ENCODE peak calls at places on chromosome 1, in four cellular contexts. I is HepG2, N is H1, T is GM12878. H is an unnamed sample.

GRCh38 chr1:8382608-8383525 is 65.0 kb downstream of the SLC45A1 start:
- DNase-seq in I (no peak), T (no peak), N (no peak), H (no peak)

GRCh38 chr1:1117469-1117831 is 1.6 kb upstream of the C1orf159 start:
- DNase-seq in I (no peak), N (no peak), T (no peak), H (peak)

GRCh38 chr1:84360303-84360702 is 38.0 kb upstream of the DNASE2B start:
- DNase-seq in I (no peak), N (no peak), T (no peak), H (no peak)

GRCh38 chr1:11571906-11572616 is 82.2 kb downstream of the FBXO2 start:
- DNase-seq in T (no peak), I (peak), N (peak), H (no peak)

GRCh38 chr1:228974296-228974695 is 239.0 kb downstream of the RHOU start:
- DNase-seq in T (no peak), N (no peak), I (no peak), H (no peak)

GRCh38 chr1:151134396-151134795 is 12.0 kb downstream of the SEMA6C start:
- DNase-seq in N (no peak), T (no peak), I (no peak), H (no peak)

GRCh38 chr1:47529520-47530098 is 91.8 kb downstream of the FOXD2 start:
- DNase-seq in I (no peak), N (no peak), T (no peak), H (no peak)

GRCh38 chr1:97427371-97427770 is 493.5 kb downstream of the DPYD start:
- DNase-seq in I (no peak), T (peak), N (no peak), H (no peak)

GRCh38 chr1:93845554-93846150 is 33.4 kb downstream of the DNTTIP2 start:
- DNase-seq in I (peak), T (no peak), N (no peak), H (no peak)

GRCh38 chr1:36836916-36837315 is 197.4 kb downstream of the GRIK3 start:
- DNase-seq in I (no peak), T (no peak), N (no peak), H (no peak)

GRCh38 chr1:51253691-51254090 is 17.6 kb downstream of the RNF11 start:
- DNase-seq in I (no peak), T (no peak), N (no peak), H (no peak)

GRCh38 chr1:173042806-173043205 is 7.9 kb downstream of the TNFSF18 start:
- DNase-seq in N (no peak), I (no peak), T (no peak), H (no peak)

GRCh38 chr1:93907718-93908117 is 1.5 kb downstream of the GCLM start:
- DNase-seq in N (no peak), I (peak), T (no peak), H (peak)

GRCh38 chr1:26535201-26535600 is 5.6 kb downstream of the RPS6KA1 start:
- DNase-seq in N (no peak), T (no peak), I (no peak), H (no peak)

GRCh38 chr1:42231253-42231652 is 66.7 kb upstream of the GUCA2A start:
- DNase-seq in T (no peak), I (no peak), N (no peak), H (no peak)

GRCh38 chr1:153649867-153650235 is 8.7 kb upstream of the SNAPIN start:
- DNase-seq in N (no peak), I (no peak), T (no peak), H (no peak)

GRCh38 chr1:199522936-199523335 is 504.6 kb upstream of the NR5A2 start:
- DNase-seq in T (no peak), N (no peak), I (no peak), H (no peak)

GRCh38 chr1:114892194-114892918 is 37.7 kb downstream of the SYCP1 start:
- DNase-seq in N (peak), I (no peak), T (no peak), H (no peak)

GRCh38 chr1:241551759-241552638 is 19.8 kb downstream of the KMO start:
- DNase-seq in I (no peak), T (peak), N (no peak), H (no peak)

GRCh38 chr1:110230381-110231199 is 20.5 kb downstream of the KCNC4 start:
- DNase-seq in I (no peak), N (no peak), T (no peak), H (peak)

GRCh38 chr1:72015006-72015405 is 267.3 kb downstream of the NEGR1 start:
- DNase-seq in I (no peak), N (no peak), T (no peak), H (no peak)

GRCh38 chr1:226649780-226650179 is 89.3 kb downstream of the ITPKB start:
- DNase-seq in T (no peak), N (no peak), I (no peak), H (no peak)

GRCh38 chr1:118266436-118266835 is 81.4 kb upstream of the SPAG17 start:
- DNase-seq in N (no peak), T (no peak), I (no peak), H (no peak)

GRCh38 chr1:228836427-228836826 is 101.1 kb downstream of the RHOU start:
- DNase-seq in T (no peak), I (peak), N (no peak), H (no peak)

GRCh38 chr1:181396171-181396670 is 87.1 kb upstream of the CACNA1E start:
- DNase-seq in I (no peak), N (no peak), T (no peak), H (no peak)

GRCh38 chr1:224727851-224728250 is 111.7 kb downstream of the CNIH3 start:
- DNase-seq in T (no peak), I (no peak), N (no peak), H (no peak)

GRCh38 chr1:3067671-3068399 is 1.2 kb upstream of the PRDM16 start:
- DNase-seq in N (no peak), T (no peak), I (no peak), H (no peak)

GRCh38 chr1:181674617-181675016 is 191.3 kb downstream of the CACNA1E start:
- DNase-seq in I (no peak), N (no peak), T (no peak), H (no peak)

GRCh38 chr1:31621872-31622730 is 4.6 kb downstream of the HCRTR1 start:
- DNase-seq in N (no peak), I (no peak), T (no peak), H (no peak)

GRCh38 chr1:231708394-231708793 is 81.8 kb downstream of the DISC1 start:
- DNase-seq in T (no peak), I (no peak), N (no peak), H (no peak)

GRCh38 chr1:212860713-212861581 is 2.9 kb downstream of the FLVCR1 start:
- DNase-seq in T (no peak), I (no peak), N (no peak), H (no peak)

GRCh38 chr1:165907256-165907857 is 79.9 kb downstream of the UCK2 start:
- DNase-seq in N (no peak), T (no peak), I (no peak), H (no peak)

GRCh38 chr1:15029786-15030185 is 123.8 kb upstream of the TMEM51 start:
- DNase-seq in T (no peak), N (no peak), I (no peak), H (no peak)
- TF ChIP-seq TCF12 in T (no peak), N (no peak), I (no peak), H (no peak)

GRCh38 chr1:14294860-14295259 is 303.6 kb upstream of the KAZN start:
- DNase-seq in N (no peak), T (no peak), I (no peak), H (no peak)

GRCh38 chr1:14298806-14299205 is 299.7 kb upstream of the KAZN start:
- DNase-seq in N (no peak), I (no peak), T (no peak), H (no peak)

GRCh38 chr1:14297356-14297755 is 301.1 kb upstream of the KAZN start:
- DNase-seq in T (no peak), I (no peak), N (no peak), H (no peak)

GRCh38 chr1:14294006-14294405 is 304.5 kb upstream of the KAZN start:
- DNase-seq in T (no peak), I (no peak), N (no peak), H (no peak)

GRCh38 chr1:14296795-14297194 is 301.7 kb upstream of the KAZN start:
- DNase-seq in N (no peak), T (no peak), I (no peak), H (no peak)
- TF ChIP-seq TCF12 in N (no peak), T (no peak), I (no peak), H (no peak)

DNA sequence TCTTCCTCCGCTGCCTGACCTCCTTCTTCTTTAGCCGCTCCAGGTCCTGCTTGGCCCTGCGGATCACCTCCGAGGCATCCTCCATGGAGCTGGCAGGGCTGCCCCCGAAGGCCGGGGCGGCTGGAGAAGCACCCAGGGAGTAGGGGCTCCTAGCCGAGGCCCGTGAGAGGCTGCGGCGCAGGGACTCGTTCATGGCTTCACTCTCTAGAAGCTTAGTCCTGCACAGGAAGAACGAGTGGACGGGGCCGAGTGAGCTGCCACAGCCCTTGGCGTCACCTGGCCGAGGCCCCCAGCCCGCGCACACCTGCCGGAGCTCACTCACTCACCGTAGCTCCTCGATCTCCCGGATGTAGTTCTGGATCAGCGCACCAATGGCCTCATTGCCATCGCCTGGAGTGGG is 23.1 kb downstream of the KIF21B start:
- DNase-seq in T (no peak), N (no peak), I (no peak), H (no peak)
- TF ChIP-seq TCF12 in T (no peak), N (no peak), I (no peak), H (no peak)

DNA sequence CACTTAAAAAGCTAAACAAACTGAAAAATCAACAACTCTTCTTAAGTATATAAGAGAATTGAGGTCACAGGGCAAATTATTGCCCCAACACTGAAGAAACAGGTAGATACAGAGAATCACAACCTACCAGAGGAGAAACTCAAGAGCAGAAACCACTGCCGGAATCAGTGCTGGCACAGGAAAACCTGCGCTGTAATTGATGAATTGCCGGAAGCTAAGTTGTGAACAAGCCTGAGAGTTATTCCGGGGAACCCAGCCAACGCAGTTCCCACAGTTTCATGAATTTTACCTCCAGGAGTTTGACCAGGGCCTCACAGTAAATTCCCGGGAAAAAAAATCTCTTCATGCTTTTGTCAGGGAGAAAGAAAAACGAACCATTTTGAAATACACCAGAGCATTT is 657.1 kb upstream of the BRINP3 start:
- DNase-seq in T (no peak), I (no peak), N (no peak), H (no peak)
- TF ChIP-seq TCF12 in T (no peak), I (no peak), N (no peak), H (no peak)

GRCh38 chr1:179976970-179977651 is 22.5 kb downstream of the CEP350 start:
- DNase-seq in N (no peak), I (no peak), T (no peak), H (peak)

GRCh38 chr1:179971563-179972496 is 17.2 kb downstream of the CEP350 start:
- DNase-seq in I (no peak), T (no peak), N (no peak), H (no peak)

GRCh38 chr1:179969962-179970361 is 15.4 kb downstream of the CEP350 start:
- DNase-seq in T (no peak), N (no peak), I (no peak), H (no peak)

GRCh38 chr1:179968994-179969919 is 14.6 kb downstream of the CEP350 start:
- DNase-seq in T (no peak), N (no peak), I (no peak), H (no peak)

DNA sequence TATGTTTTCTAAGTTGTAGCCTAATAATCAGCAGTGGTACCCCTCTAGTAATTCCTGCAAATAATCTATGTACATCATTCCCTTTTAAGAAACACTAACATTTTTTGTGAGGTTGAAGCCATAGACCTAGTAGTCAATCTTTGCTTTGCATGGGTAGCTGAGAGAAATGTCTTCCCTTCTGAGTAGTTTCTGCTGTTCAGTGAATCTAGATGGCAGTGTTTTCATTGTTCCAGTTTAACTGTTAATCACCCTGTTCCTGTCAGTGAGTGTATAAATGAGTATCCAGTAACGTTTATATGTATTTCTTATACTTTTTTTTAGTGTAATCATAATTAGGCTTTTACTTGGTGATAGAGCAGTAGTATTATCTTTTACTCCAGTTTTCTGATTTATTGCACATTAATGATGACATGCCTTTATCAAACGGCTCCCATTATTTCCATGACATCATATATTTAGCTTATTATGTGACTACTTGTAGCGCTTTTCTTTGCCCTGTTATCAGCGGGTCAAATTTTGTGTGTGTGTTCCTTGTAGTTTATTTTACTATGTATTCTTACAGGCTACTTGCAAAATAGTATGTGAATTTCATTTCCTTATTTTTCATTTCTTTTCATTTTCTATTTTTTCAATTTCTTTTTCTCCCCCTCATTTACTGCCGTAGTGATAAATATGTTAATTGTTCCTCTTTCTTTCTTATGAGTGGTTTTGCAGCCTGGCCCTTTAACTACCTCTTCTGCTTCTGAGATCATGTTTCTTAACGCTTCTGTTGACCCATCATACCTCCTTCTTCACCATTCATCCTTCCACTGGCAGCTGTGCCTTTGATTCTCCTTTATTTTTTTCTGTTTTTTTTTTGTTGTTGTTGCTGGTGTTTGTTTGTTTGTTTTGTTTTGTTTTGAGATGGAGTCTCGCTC is 18.8 kb downstream of the CEP350 start:
- DNase-seq in T (no peak), I (no peak), N (no peak), H (no peak)
- TF ChIP-seq TCF12 in T (no peak), I (no peak), N (no peak), H (no peak)

GRCh38 chr1:100936194-100936967 is 40.5 kb downstream of the SLC30A7 start:
- DNase-seq in I (no peak), T (no peak), N (no peak), H (no peak)

GRCh38 chr1:100941098-100941527 is 45.2 kb downstream of the SLC30A7 start:
- DNase-seq in I (no peak), T (peak), N (no peak), H (no peak)

GRCh38 chr1:100942304-100943046 is 46.6 kb downstream of the SLC30A7 start:
- DNase-seq in T (no peak), I (no peak), N (no peak), H (no peak)

GRCh38 chr1:100943533-100943932 is 47.6 kb downstream of the SLC30A7 start:
- DNase-seq in T (no peak), I (no peak), N (no peak), H (no peak)

GRCh38 chr1:100941580-100942216 is 45.8 kb downstream of the SLC30A7 start:
- DNase-seq in I (no peak), T (no peak), N (no peak), H (no peak)
- TF ChIP-seq TCF12 in I (no peak), T (no peak), N (no peak), H (no peak)

H was measured in SK-N-SH.